ENCODE peak calls at places on chromosomes 11 and 22, in four cellular contexts. N is mesenteric fat pad; Q is CD8-positive, alpha-beta T cell; W is ELF-1. E is an unnamed sample.

GRCh38 chr11:78573271-78574035 is 1.2 kb downstream of the NARS2 start:
- DNase-seq in N (no peak), Q (no peak), W (no peak), E (no peak)

GRCh38 chr11:15843309-15843857 is 513.0 kb downstream of the SOX6 start:
- DNase-seq in N (no peak), Q (no peak), W (no peak), E (no peak)

GRCh38 chr11:102430158-102430836 is 22.3 kb downstream of the TMEM123 start:
- DNase-seq in N (no peak), Q (no peak), W (no peak), E (no peak)

GRCh38 chr11:118098996-118099837 is 12.5 kb upstream of the SMIM35 start:
- DNase-seq in N (peak), Q (no peak), W (no peak), E (no peak)

GRCh38 chr22:45009881-45010531 is at the start of gene PHF21B:
- DNase-seq in N (no peak), Q (no peak), W (peak), E (no peak)

GRCh38 chr11:12744831-12745502 is 70.7 kb downstream of the TEAD1 start:
- DNase-seq in N (no peak), Q (no peak), W (peak), E (no peak)

GRCh38 chr11:7690648-7691047 is 15.6 kb downstream of the OVCH2 start:
- DNase-seq in N (no peak), Q (no peak), W (no peak), E (no peak)

GRCh38 chr11:76705834-76706233 is 35.3 kb upstream of the LRRC32 start:
- DNase-seq in N (no peak), Q (no peak), W (no peak), E (no peak)

GRCh38 chr11:112241486-112241885 is 15.3 kb downstream of the PTS start:
- DNase-seq in N (no peak), Q (no peak), W (no peak), E (peak)

GRCh38 chr11:63880031-63880841 is 36.7 kb downstream of the RCOR2 start:
- DNase-seq in N (no peak), Q (no peak), W (no peak), E (peak)

GRCh38 chr22:32040324-32040904 is 2.6 kb upstream of the SLC5A1 start:
- DNase-seq in N (no peak), Q (no peak), W (no peak), E (no peak)

GRCh38 chr11:15275141-15275540 is 160.4 kb downstream of the INSC start:
- DNase-seq in N (no peak), Q (no peak), W (no peak), E (no peak)

GRCh38 chr11:73384871-73385692 is 8.9 kb downstream of the RELT start:
- DNase-seq in N (no peak), Q (peak), W (no peak), E (no peak)

GRCh38 chr22:44361391-44362126 is 48.8 kb upstream of the SHISAL1 start:
- DNase-seq in N (no peak), Q (no peak), W (no peak), E (no peak)

GRCh38 chr11:26028294-26028954 is 303.5 kb upstream of the ANO3 start:
- DNase-seq in N (no peak), Q (no peak), W (no peak), E (peak)

GRCh38 chr22:42269407-42270177 is 861 bp downstream of the TCF20 start:
- DNase-seq in N (peak), Q (peak), W (peak), E (peak)

E was measured in HCEC 1CT.